ENCODE peak calls at places on chromosomes 12 and 14, in eight cellular contexts. Y, S, W, U, N, H, L and A are unnamed samples.

GRCh38 chr12:100197486-100197885 is 3.1 kb upstream of the ACTR6 start:
- DNase-seq in N (no peak), Y (no peak), W (no peak), H (no peak), S (no peak), L (no peak), U (no peak), A (no peak)

GRCh38 chr14:64755661-64756265 is 51.5 kb downstream of the PLEKHG3 start:
- DNase-seq in H (no peak), U (peak), W (no peak), L (no peak), Y (peak), N (no peak), S (peak), A (peak)

GRCh38 chr14:70995671-70996070 is 88.4 kb downstream of the PCNX1 start:
- DNase-seq in Y (no peak), L (no peak), H (no peak), S (no peak), N (no peak), U (no peak), W (no peak), A (no peak)

GRCh38 chr12:47981496-47982260 is 18.3 kb downstream of the TMEM106C start:
- DNase-seq in U (no peak), H (no peak), W (no peak), Y (no peak), N (no peak), S (no peak), L (no peak), A (no peak)

GRCh38 chr12:19971396-19971802 is 396.9 kb upstream of the PDE3A start:
- DNase-seq in S (no peak), L (no peak), W (no peak), Y (no peak), U (peak), N (no peak), H (peak), A (no peak)

GRCh38 chr12:1517007-1517406 is 77.4 kb downstream of the FBXL14 start:
- DNase-seq in H (peak), Y (no peak), N (no peak), L (no peak), W (no peak), U (peak), S (peak), A (peak)

GRCh38 chr12:53791735-53792326 is 40.1 kb upstream of the CISTR start:
- DNase-seq in H (peak), L (no peak), N (no peak), S (peak), U (no peak), Y (peak), W (no peak), A (peak)

GRCh38 chr12:4855121-4855924 is 54.4 kb upstream of the KCNA1 start:
- DNase-seq in L (no peak), S (peak), Y (peak), U (peak), W (peak), N (no peak), H (peak), A (peak)

GRCh38 chr12:78232756-78233155 is 402.1 kb downstream of the NAV3 start:
- DNase-seq in L (no peak), U (no peak), N (no peak), Y (no peak), H (no peak), W (no peak), S (no peak), A (no peak)

GRCh38 chr12:503111-503761 is 43.5 kb downstream of the B4GALNT3 start:
- DNase-seq in S (peak), H (no peak), L (peak), U (no peak), N (no peak), W (no peak), Y (no peak), A (no peak)

GRCh38 chr12:64976131-64976530 is 145.0 kb downstream of the WIF1 start:
- DNase-seq in H (no peak), U (peak), S (peak), Y (no peak), L (no peak), N (no peak), W (no peak), A (no peak)

GRCh38 chr12:52041695-52042123 is 9.5 kb upstream of the NR4A1 start:
- DNase-seq in S (peak), W (peak), U (peak), H (peak), L (peak), N (peak), Y (peak), A (peak)

GRCh38 chr14:23569443-23570151 is 2.0 kb upstream of the AP1G2 start:
- DNase-seq in W (no peak), S (no peak), L (no peak), N (no peak), H (peak), U (no peak), Y (no peak), A (no peak)

GRCh38 chr12:113674302-113674701 is 202.6 kb upstream of the LHX5 start:
- DNase-seq in W (no peak), S (no peak), N (no peak), H (no peak), U (no peak), Y (no peak), L (no peak), A (no peak)

GRCh38 chr14:33737446-33737845 is 213.4 kb downstream of the EGLN3 start:
- DNase-seq in H (no peak), U (peak), L (no peak), W (no peak), S (no peak), Y (no peak), N (no peak), A (no peak)

GRCh38 chr14:37697489-37698121 is 102.2 kb downstream of the TTC6 start:
- DNase-seq in S (no peak), H (no peak), N (no peak), Y (no peak), W (no peak), L (no peak), U (peak), A (no peak)

GRCh38 chr14:33851931-33852330 is 98.9 kb downstream of the EGLN3 start:
- DNase-seq in N (no peak), Y (no peak), W (no peak), L (no peak), U (no peak), H (no peak), S (no peak), A (no peak)

GRCh38 chr12:27511723-27512045 is 12.3 kb upstream of the PPFIBP1 start:
- DNase-seq in H (no peak), S (no peak), N (no peak), W (no peak), L (no peak), Y (no peak), U (no peak), A (no peak)

GRCh38 chr14:92646952-92647461 is 101.4 kb downstream of the LGMN start:
- DNase-seq in N (peak), S (no peak), W (no peak), L (no peak), U (peak), H (no peak), Y (no peak), A (no peak)

GRCh38 chr14:75267141-75267601 is 11.5 kb upstream of the FOS start:
- DNase-seq in H (no peak), U (peak), N (peak), W (no peak), L (no peak), Y (no peak), S (no peak), A (no peak)

GRCh38 chr12:25904442-25904841 is 54.0 kb upstream of the RASSF8 start:
- DNase-seq in Y (no peak), U (no peak), W (no peak), S (peak), N (no peak), H (no peak), L (no peak), A (no peak)

GRCh38 chr14:92974541-92975345 is 51.8 kb downstream of the CHGA start:
- DNase-seq in H (no peak), S (no peak), Y (no peak), N (peak), U (no peak), W (no peak), L (peak), A (no peak)

GRCh38 chr12:32455607-32456063 is 56.3 kb downstream of the FGD4 start:
- DNase-seq in H (peak), S (peak), W (peak), L (no peak), N (no peak), Y (no peak), U (peak), A (no peak)

GRCh38 chr12:7731499-7731898 is 15.7 kb downstream of the CLEC4C start:
- DNase-seq in U (no peak), L (no peak), Y (no peak), W (no peak), N (no peak), S (no peak), H (peak), A (no peak)

GRCh38 chr12:47207005-47207717 is 127.4 kb upstream of the AMIGO2 start:
- DNase-seq in L (peak), H (no peak), U (no peak), S (peak), W (no peak), Y (peak), N (peak), A (peak)

GRCh38 chr14:33564774-33565630 is 385.9 kb downstream of the EGLN3 start:
- DNase-seq in H (no peak), N (no peak), Y (no peak), L (no peak), S (peak), U (peak), W (no peak), A (no peak)

GRCh38 chr12:94930216-94930654 is 73.3 kb downstream of the NDUFA12 start:
- DNase-seq in N (no peak), Y (no peak), U (no peak), H (no peak), S (no peak), W (no peak), L (no peak), A (no peak)

GRCh38 chr12:81450920-81451739 is 308.0 kb downstream of the PPFIA2 start:
- DNase-seq in W (peak), Y (no peak), H (peak), L (peak), S (peak), N (no peak), U (peak), A (peak)

GRCh38 chr12:109247831-109248654 is 61.0 kb downstream of the FOXN4 start:
- DNase-seq in W (no peak), S (no peak), U (no peak), L (no peak), H (no peak), Y (no peak), N (no peak), A (no peak)

GRCh38 chr14:68968721-68969120 is 10.4 kb downstream of the ACTN1 start:
- DNase-seq in Y (no peak), H (no peak), L (peak), N (no peak), U (no peak), S (no peak), W (no peak), A (no peak)

GRCh38 chr14:53209370-53209769 is 56.2 kb upstream of the DDHD1 start:
- DNase-seq in W (no peak), U (no peak), L (no peak), S (peak), Y (no peak), N (no peak), H (no peak), A (no peak)

GRCh38 chr14:29310757-29311156 is 544.2 kb downstream of the FOXG1 start:
- DNase-seq in Y (no peak), L (no peak), H (no peak), U (peak), W (no peak), N (no peak), S (no peak), A (no peak)

GRCh38 chr14:93974299-93974698 is 2.1 kb downstream of the ASB2 start:
- DNase-seq in Y (no peak), S (no peak), N (no peak), L (no peak), H (no peak), W (no peak), U (no peak), A (no peak)

GRCh38 chr12:24898185-24898584 is 50.7 kb downstream of the BCAT1 start:
- DNase-seq in U (no peak), W (no peak), H (no peak), Y (no peak), N (no peak), L (no peak), S (peak), A (no peak)

GRCh38 chr14:67514203-67514607 is 18.9 kb upstream of the PLEKHH1 start:
- DNase-seq in W (peak), S (no peak), Y (no peak), H (no peak), N (peak), U (no peak), L (no peak), A (no peak)

GRCh38 chr14:37048666-37049071 is 123.7 kb downstream of the SLC25A21 start:
- DNase-seq in L (no peak), U (peak), H (no peak), W (no peak), Y (no peak), N (no peak), S (no peak), A (no peak)

GRCh38 chr12:117438809-117439208 is 77.4 kb upstream of the NOS1 start:
- DNase-seq in L (no peak), Y (no peak), S (no peak), H (no peak), N (no peak), U (no peak), W (no peak), A (no peak)

GRCh38 chr12:27965411-27965810 is 7.1 kb downstream of the PTHLH start:
- DNase-seq in U (peak), N (no peak), H (no peak), W (no peak), S (no peak), L (no peak), Y (no peak), A (no peak)

GRCh38 chr14:61474021-61474420 is 152.6 kb downstream of the PRKCH start:
- DNase-seq in U (no peak), H (no peak), Y (no peak), W (no peak), L (no peak), S (no peak), N (no peak), A (no peak)

GRCh38 chr14:61471297-61471980 is 150.1 kb downstream of the PRKCH start:
- DNase-seq in U (no peak), N (no peak), Y (no peak), L (peak), H (no peak), W (no peak), S (no peak), A (peak)

GRCh38 chr14:61474671-61475070 is 153.3 kb downstream of the PRKCH start:
- DNase-seq in N (no peak), W (no peak), H (no peak), U (no peak), Y (no peak), S (no peak), L (no peak), A (no peak)

GRCh38 chr14:61472025-61472672 is 150.8 kb downstream of the PRKCH start:
- DNase-seq in U (peak), W (no peak), L (peak), N (no peak), S (peak), H (no peak), Y (peak), A (peak)

DNA sequence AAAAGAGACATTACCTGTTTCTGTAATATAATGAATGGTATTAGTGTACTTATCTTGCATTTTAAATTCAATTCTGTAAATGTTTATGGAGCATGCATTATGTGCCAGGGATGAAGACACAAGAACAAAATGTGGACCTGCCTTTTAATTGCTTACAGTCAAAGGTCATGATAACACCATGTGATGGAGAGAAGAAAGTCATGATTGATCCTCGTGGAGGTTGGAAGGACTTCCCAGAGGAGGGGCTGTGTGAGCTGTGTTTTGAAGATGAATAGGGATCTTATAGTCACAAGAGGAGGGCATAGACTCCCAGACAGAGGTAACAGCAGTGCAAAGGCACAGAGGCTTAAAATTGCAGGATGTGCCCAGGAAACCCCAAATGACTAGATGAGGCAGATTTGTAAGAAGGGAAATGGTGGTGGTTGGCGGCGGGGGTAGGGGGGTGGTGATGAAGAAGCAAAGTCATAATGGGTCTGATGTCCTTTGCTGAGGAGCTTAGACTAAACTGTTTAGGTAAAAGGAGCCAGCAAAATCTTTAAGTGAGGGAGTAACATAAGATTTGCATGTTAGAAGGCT is 151.5 kb downstream of the PRKCH start:
- DNase-seq in L (no peak), H (no peak), N (no peak), U (no peak), W (no peak), S (peak), Y (peak), A (peak)
- H3K4me3 ChIP-seq in L (no peak), H (no peak), N (no peak), U (no peak), W (no peak), S (peak), Y (no peak), A (no peak)

GRCh38 chr12:62986844-62987243 is 51.9 kb upstream of the PPM1H start:
- DNase-seq in S (no peak), N (no peak), L (no peak), Y (no peak), H (no peak), W (no peak), U (no peak), A (no peak)

GRCh38 chr12:62977879-62978278 is 42.9 kb upstream of the PPM1H start:
- DNase-seq in U (no peak), S (no peak), N (no peak), Y (no peak), W (no peak), H (no peak), L (no peak), A (no peak)

GRCh38 chr12:62978768-62979167 is 43.8 kb upstream of the PPM1H start:
- DNase-seq in H (no peak), U (no peak), L (no peak), S (no peak), W (no peak), Y (no peak), N (no peak), A (no peak)

DNA sequence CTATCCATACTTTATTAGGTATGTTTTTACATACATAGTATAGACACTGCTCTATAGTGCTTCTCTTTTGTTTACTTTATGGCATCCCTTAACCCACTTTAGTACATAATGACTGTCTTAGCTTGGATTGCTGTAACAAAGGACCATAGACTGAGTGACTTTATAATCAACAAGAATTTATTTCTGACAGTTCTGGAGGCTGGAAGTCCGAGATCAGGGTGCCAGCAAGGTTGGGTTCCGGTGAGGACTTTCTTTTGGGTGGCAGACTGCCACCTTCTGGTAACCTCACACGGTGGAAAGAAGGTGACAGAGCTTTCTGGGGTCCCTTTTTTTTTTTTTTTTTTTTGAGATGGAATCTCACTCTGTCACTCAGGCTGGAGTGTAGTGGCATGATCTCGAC is 48.6 kb upstream of the PPM1H start:
- DNase-seq in N (no peak), H (peak), L (no peak), S (peak), W (no peak), Y (no peak), U (no peak), A (no peak)
- H3K4me3 ChIP-seq in N (no peak), H (no peak), L (no peak), S (no peak), W (no peak), Y (no peak), U (no peak), A (no peak)

DNA sequence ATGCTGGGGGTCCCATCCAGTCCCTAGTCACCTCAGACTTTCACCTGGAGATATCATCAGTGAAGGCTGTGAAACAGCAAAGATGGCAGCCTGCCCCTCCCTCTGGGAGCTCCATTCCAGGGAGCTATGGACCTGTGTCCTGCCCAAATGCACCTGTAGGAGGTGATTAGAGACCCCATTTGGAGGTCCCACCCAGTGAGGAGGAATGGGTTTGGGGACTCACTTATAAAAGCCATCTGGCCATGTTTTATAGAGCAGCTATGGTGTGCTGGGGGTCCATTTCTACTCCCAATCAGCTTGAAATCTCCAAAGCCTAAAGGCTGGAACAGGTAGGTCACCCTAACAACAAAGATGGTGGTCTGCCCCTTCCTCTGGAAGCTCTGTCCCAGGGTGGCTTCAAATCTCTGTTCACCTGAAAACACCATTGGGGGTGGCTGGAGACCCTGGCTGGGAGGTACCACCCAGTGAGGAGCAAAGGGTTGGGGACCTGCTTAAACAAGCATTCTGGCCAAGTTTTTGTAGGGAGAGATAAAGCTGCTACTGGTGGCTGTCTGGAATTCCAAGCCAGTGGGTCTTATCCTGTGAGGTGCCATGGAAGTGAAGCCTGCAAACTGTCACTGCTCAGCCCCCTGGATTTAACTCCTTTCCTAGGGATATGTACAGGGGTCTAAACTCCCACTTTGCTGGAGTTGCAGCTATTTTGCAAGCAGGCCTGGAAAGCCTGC is 182.3 kb downstream of the RASSF9 start:
- DNase-seq in U (no peak), L (no peak), Y (no peak), S (no peak), N (no peak), H (no peak), W (no peak), A (no peak)
- H3K4me3 ChIP-seq in U (no peak), L (no peak), Y (no peak), S (no peak), N (no peak), H (no peak), W (no peak), A (no peak)

DNA sequence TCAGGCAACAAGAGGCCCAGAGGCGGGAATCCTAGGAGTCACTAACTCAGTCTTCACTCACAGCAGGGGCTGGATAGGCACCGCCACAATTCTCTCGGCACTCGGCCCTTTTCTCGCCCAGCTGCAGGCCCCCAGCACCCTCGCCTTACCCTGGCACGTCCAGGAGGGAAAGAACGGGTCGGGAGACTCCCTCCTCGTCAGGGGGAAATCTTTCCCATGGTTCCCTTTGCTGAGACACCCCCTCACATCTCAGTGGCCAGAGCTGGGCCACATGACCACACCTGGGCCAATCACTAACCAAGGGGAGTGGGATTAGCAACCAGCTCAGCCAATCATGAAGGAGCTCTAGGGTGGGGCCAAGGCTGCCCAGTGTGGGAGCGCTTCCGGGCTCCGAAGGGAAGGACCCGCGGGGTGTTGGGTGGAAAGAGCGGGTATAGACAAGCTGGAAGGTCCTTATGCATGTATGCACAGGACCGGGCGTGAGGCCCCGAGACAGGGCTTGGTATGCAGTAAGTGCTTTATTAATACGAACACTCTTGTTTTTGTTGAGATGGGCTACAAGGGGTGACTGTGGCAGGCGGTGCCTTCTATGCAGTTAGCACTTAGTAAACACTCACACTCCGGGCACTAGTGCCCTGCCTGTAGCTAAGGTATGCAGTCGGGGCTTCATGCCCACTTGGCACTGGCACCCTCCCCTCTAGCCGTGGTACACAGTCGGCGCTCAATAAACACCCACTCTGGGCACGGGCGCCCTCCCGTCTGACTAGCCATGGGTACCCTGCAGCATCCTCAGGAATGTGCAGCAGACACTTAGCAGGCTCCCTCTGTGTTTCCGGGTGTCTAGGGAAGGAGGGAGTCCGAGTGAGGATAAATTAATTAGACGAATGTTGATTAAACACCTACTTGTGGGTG is 40.3 kb downstream of the ADGRD1 start:
- DNase-seq in S (no peak), N (no peak), W (no peak), H (no peak), Y (no peak), L (no peak), U (no peak), A (no peak)
- H3K4me3 ChIP-seq in S (no peak), N (no peak), W (no peak), H (no peak), Y (no peak), L (no peak), U (no peak), A (no peak)